ENCODE peak calls at places on chromosomes 2 and 18, in six cellular contexts. E is NCI-H1436; O is kidney epithelial cell; V is DMS 273 treated with DMSO at 0.1 percent for 48 hours; D is activated CD4-positive, alpha-beta T cell treated with anti-CD3 and anti-CD28 coated beads, Interleukin-2, amount 50 U/mL, for 48 hours; B is glomerular endothelial cell. A is an unnamed sample.

GRCh38 chr2:76009484-76009883 is 298.8 kb upstream of the GCFC2 start:
- DNase-seq in E (no peak), O (no peak), V (no peak), D (no peak), B (no peak), A (no peak)

GRCh38 chr2:230439590-230439989 is 23.6 kb downstream of the SP100 start:
- DNase-seq in E (no peak), O (no peak), V (no peak), D (no peak), B (no peak), A (no peak)

GRCh38 chr18:46155652-46156051 is 51.5 kb downstream of the HAUS1 start:
- DNase-seq in E (no peak), O (peak), V (no peak), D (peak), B (no peak), A (no peak)

GRCh38 chr18:73101977-73102376 is 234.2 kb upstream of the NETO1 start:
- DNase-seq in E (no peak), O (no peak), V (no peak), D (no peak), B (no peak), A (no peak)

GRCh38 chr2:54859997-54860701 is 136.7 kb downstream of the EML6 start:
- DNase-seq in E (no peak), O (peak), V (peak), D (no peak), B (no peak), A (no peak)

GRCh38 chr2:112876257-112876970 is 34.6 kb upstream of the IL37 start:
- DNase-seq in E (no peak), O (no peak), V (no peak), D (no peak), B (no peak), A (no peak)

GRCh38 chr2:64781991-64782390 is 128.3 kb upstream of the SERTAD2 start:
- DNase-seq in E (no peak), O (no peak), V (no peak), D (no peak), B (no peak), A (no peak)

GRCh38 chr18:9506046-9506792 is 30.9 kb downstream of the RALBP1 start:
- DNase-seq in E (no peak), O (peak), V (peak), D (no peak), B (no peak), A (no peak)

GRCh38 chr2:200653021-200653420 is 67.2 kb downstream of the AOX1 start:
- DNase-seq in E (no peak), O (no peak), V (no peak), D (no peak), B (no peak), A (no peak)

GRCh38 chr2:157441072-157441454 is 2.8 kb downstream of the CYTIP start:
- DNase-seq in E (peak), O (no peak), V (no peak), D (no peak), B (no peak), A (peak)

GRCh38 chr18:49276680-49277079 is 183.8 kb downstream of the DYM start:
- DNase-seq in E (no peak), O (no peak), V (no peak), D (no peak), B (no peak), A (no peak)

GRCh38 chr2:30678410-30679137 is 128.7 kb downstream of the CAPN13 start:
- DNase-seq in E (no peak), O (no peak), V (no peak), D (no peak), B (no peak), A (no peak)

GRCh38 chr2:73114273-73114867 is 1.6 kb upstream of the RAB11FIP5 start:
- DNase-seq in E (no peak), O (no peak), V (peak), D (no peak), B (no peak), A (no peak)

GRCh38 chr18:78996741-78997490 is 17.3 kb downstream of the SALL3 start:
- DNase-seq in E (no peak), O (no peak), V (no peak), D (no peak), B (no peak), A (no peak)

A was measured in NCI-H1694.